ENCODE peak calls at places on chromosomes 7 and 10, in nine cellular contexts. One of them, this sample, is unnamed.

GRCh38 chr10:97498841-97499560 is at the start of gene UBTD1:
- DNase-seq in AG04450: no peak
- DNase-seq in GM23338: peak
- DNase-seq in WERI-Rb-1: peak
- DNase-seq in nephron progenitor cell: no peak
- DNase-seq in B cell: no peak
- DNase-seq in upper lobe of left lung: peak
- DNase-seq in AG09309: no peak
- DNase-seq in endothelial cell: peak
- DNase-seq in this sample: no peak

GRCh38 chr7:155306677-155307470 is 9.2 kb downstream of the INSIG1 start:
- DNase-seq in AG04450: no peak
- DNase-seq in GM23338: no peak
- DNase-seq in WERI-Rb-1: no peak
- DNase-seq in nephron progenitor cell: no peak
- DNase-seq in B cell: no peak
- DNase-seq in upper lobe of left lung: no peak
- DNase-seq in AG09309: no peak
- DNase-seq in endothelial cell: no peak
- DNase-seq in this sample: no peak

GRCh38 chr7:127819975-127820778 is 168.2 kb downstream of the SND1 start:
- DNase-seq in AG04450: no peak
- DNase-seq in GM23338: peak
- DNase-seq in WERI-Rb-1: no peak
- DNase-seq in nephron progenitor cell: no peak
- DNase-seq in B cell: no peak
- DNase-seq in upper lobe of left lung: no peak
- DNase-seq in AG09309: no peak
- DNase-seq in endothelial cell: no peak
- DNase-seq in this sample: no peak

GRCh38 chr7:156651472-156651871 is 10.9 kb downstream of the RNF32 start:
- DNase-seq in AG04450: no peak
- DNase-seq in GM23338: no peak
- DNase-seq in WERI-Rb-1: no peak
- DNase-seq in nephron progenitor cell: no peak
- DNase-seq in B cell: no peak
- DNase-seq in upper lobe of left lung: no peak
- DNase-seq in AG09309: no peak
- DNase-seq in endothelial cell: no peak
- DNase-seq in this sample: no peak

GRCh38 chr7:53315986-53316385 is 280.6 kb downstream of the POM121L12 start:
- DNase-seq in AG04450: no peak
- DNase-seq in GM23338: no peak
- DNase-seq in WERI-Rb-1: no peak
- DNase-seq in nephron progenitor cell: peak
- DNase-seq in B cell: no peak
- DNase-seq in upper lobe of left lung: no peak
- DNase-seq in AG09309: no peak
- DNase-seq in endothelial cell: no peak
- DNase-seq in this sample: no peak

GRCh38 chr10:59177862-59178235 is 1.4 kb downstream of the PHYHIPL start:
- DNase-seq in AG04450: no peak
- DNase-seq in GM23338: no peak
- DNase-seq in WERI-Rb-1: no peak
- DNase-seq in nephron progenitor cell: no peak
- DNase-seq in B cell: no peak
- DNase-seq in upper lobe of left lung: no peak
- DNase-seq in AG09309: no peak
- DNase-seq in endothelial cell: no peak
- DNase-seq in this sample: no peak

GRCh38 chr7:137681657-137682562 is 164.9 kb downstream of the DGKI start:
- DNase-seq in AG04450: peak
- DNase-seq in GM23338: no peak
- DNase-seq in WERI-Rb-1: no peak
- DNase-seq in nephron progenitor cell: no peak
- DNase-seq in B cell: no peak
- DNase-seq in upper lobe of left lung: no peak
- DNase-seq in AG09309: peak
- DNase-seq in endothelial cell: no peak
- DNase-seq in this sample: no peak

GRCh38 chr10:122164815-122165491 is 106.1 kb upstream of the BTBD16 start:
- DNase-seq in AG04450: no peak
- DNase-seq in GM23338: peak
- DNase-seq in WERI-Rb-1: no peak
- DNase-seq in nephron progenitor cell: no peak
- DNase-seq in B cell: no peak
- DNase-seq in upper lobe of left lung: no peak
- DNase-seq in AG09309: no peak
- DNase-seq in endothelial cell: no peak
- DNase-seq in this sample: no peak

GRCh38 chr10:5360318-5360915 is 4.3 kb upstream of the UCN3 start:
- DNase-seq in AG04450: no peak
- DNase-seq in GM23338: no peak
- DNase-seq in WERI-Rb-1: no peak
- DNase-seq in nephron progenitor cell: no peak
- DNase-seq in B cell: no peak
- DNase-seq in upper lobe of left lung: no peak
- DNase-seq in AG09309: no peak
- DNase-seq in endothelial cell: no peak
- DNase-seq in this sample: no peak

GRCh38 chr10:118629211-118629610 is 33.8 kb upstream of the PRLHR start:
- DNase-seq in AG04450: no peak
- DNase-seq in GM23338: no peak
- DNase-seq in WERI-Rb-1: no peak
- DNase-seq in nephron progenitor cell: no peak
- DNase-seq in B cell: no peak
- DNase-seq in upper lobe of left lung: no peak
- DNase-seq in AG09309: peak
- DNase-seq in endothelial cell: no peak
- DNase-seq in this sample: no peak

GRCh38 chr7:33412336-33412735 is 283.0 kb downstream of the BBS9 start:
- DNase-seq in AG04450: no peak
- DNase-seq in GM23338: no peak
- DNase-seq in WERI-Rb-1: no peak
- DNase-seq in nephron progenitor cell: no peak
- DNase-seq in B cell: no peak
- DNase-seq in upper lobe of left lung: no peak
- DNase-seq in AG09309: no peak
- DNase-seq in endothelial cell: no peak
- DNase-seq in this sample: no peak

GRCh38 chr10:8663131-8663530 is 608.6 kb downstream of the GATA3 start:
- DNase-seq in AG04450: no peak
- DNase-seq in GM23338: no peak
- DNase-seq in WERI-Rb-1: no peak
- DNase-seq in nephron progenitor cell: no peak
- DNase-seq in B cell: no peak
- DNase-seq in upper lobe of left lung: no peak
- DNase-seq in AG09309: no peak
- DNase-seq in endothelial cell: no peak
- DNase-seq in this sample: no peak

GRCh38 chr10:83869898-83870297 is 269.4 kb upstream of the GHITM start:
- DNase-seq in AG04450: no peak
- DNase-seq in GM23338: no peak
- DNase-seq in WERI-Rb-1: no peak
- DNase-seq in nephron progenitor cell: no peak
- DNase-seq in B cell: no peak
- DNase-seq in upper lobe of left lung: no peak
- DNase-seq in AG09309: no peak
- DNase-seq in endothelial cell: no peak
- DNase-seq in this sample: no peak

DNA sequence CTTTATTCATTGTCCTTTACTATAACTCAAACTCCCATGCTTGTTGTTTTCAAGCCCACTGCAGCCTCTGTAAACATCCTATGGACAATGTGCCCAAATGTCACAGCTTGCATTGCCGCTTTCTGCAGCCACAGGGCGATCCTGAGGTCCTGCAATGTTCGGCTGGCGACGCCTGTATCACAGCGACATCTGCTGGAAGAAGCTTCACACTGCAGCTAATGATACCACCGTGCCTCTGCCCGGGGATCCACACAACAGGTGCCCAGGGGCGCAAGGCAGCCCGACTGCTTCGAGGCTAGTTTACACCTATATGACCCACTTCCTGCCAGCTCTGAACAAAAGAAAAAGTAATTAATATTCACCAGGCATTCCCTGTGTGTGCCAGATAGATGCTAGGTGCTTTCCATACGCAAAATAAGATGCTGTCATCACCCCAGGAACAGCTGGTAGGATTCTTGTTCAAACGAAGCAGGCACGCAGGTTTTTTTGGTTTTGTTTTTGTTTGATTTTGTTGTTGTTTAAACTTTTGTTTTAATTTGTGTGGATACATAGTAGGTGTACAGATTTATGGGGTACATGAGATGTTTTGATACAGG is 267.7 kb upstream of the GHITM start:
- DNase-seq in AG04450: peak
- DNase-seq in GM23338: peak
- DNase-seq in WERI-Rb-1: peak
- DNase-seq in nephron progenitor cell: peak
- DNase-seq in B cell: peak
- DNase-seq in upper lobe of left lung: peak
- DNase-seq in AG09309: no peak
- DNase-seq in endothelial cell: peak
- DNase-seq in this sample: peak
- TF ChIP-seq CTCF in AG04450: peak
- TF ChIP-seq CTCF in GM23338: peak
- TF ChIP-seq CTCF in WERI-Rb-1: peak
- TF ChIP-seq CTCF in nephron progenitor cell: peak
- TF ChIP-seq CTCF in B cell: peak
- TF ChIP-seq CTCF in upper lobe of left lung: peak
- TF ChIP-seq CTCF in AG09309: peak
- TF ChIP-seq CTCF in endothelial cell: peak
- TF ChIP-seq CTCF in this sample: peak

DNA sequence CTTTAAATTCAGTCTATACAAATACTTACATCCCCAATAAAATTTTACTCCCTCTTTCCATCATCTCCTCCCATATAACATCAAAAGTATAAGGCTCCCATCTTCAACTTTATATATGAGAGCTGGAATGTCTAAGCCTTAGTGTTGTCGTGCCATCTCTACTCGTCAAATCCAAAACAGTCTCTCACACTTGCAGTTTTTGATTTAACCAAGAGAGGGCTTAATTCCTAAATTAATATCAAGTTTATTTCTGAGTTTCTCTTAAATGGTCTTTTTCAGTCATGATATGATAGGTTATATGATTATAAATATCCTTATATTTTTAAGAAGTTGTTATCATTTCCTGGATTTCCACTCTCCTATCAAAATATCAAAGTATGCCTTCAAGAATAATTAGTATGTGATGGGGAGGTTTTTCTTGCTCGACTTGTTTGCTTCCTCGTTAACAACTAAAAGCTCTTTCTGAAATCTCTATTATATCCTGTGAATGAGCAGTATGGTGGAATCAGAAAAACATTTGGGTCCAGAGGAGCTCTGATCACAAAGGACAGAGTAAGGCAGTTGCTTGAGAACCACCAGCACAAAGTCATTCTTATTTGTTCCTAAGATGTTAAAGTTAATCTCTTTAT is 12.5 kb upstream of the LIPK start:
- DNase-seq in AG04450: no peak
- DNase-seq in GM23338: peak
- DNase-seq in WERI-Rb-1: no peak
- DNase-seq in nephron progenitor cell: no peak
- DNase-seq in B cell: no peak
- DNase-seq in upper lobe of left lung: no peak
- DNase-seq in AG09309: no peak
- DNase-seq in endothelial cell: no peak
- DNase-seq in this sample: no peak
- TF ChIP-seq CTCF in AG04450: peak
- TF ChIP-seq CTCF in GM23338: no peak
- TF ChIP-seq CTCF in WERI-Rb-1: no peak
- TF ChIP-seq CTCF in nephron progenitor cell: no peak
- TF ChIP-seq CTCF in B cell: no peak
- TF ChIP-seq CTCF in upper lobe of left lung: no peak
- TF ChIP-seq CTCF in AG09309: peak
- TF ChIP-seq CTCF in endothelial cell: peak
- TF ChIP-seq CTCF in this sample: no peak

DNA sequence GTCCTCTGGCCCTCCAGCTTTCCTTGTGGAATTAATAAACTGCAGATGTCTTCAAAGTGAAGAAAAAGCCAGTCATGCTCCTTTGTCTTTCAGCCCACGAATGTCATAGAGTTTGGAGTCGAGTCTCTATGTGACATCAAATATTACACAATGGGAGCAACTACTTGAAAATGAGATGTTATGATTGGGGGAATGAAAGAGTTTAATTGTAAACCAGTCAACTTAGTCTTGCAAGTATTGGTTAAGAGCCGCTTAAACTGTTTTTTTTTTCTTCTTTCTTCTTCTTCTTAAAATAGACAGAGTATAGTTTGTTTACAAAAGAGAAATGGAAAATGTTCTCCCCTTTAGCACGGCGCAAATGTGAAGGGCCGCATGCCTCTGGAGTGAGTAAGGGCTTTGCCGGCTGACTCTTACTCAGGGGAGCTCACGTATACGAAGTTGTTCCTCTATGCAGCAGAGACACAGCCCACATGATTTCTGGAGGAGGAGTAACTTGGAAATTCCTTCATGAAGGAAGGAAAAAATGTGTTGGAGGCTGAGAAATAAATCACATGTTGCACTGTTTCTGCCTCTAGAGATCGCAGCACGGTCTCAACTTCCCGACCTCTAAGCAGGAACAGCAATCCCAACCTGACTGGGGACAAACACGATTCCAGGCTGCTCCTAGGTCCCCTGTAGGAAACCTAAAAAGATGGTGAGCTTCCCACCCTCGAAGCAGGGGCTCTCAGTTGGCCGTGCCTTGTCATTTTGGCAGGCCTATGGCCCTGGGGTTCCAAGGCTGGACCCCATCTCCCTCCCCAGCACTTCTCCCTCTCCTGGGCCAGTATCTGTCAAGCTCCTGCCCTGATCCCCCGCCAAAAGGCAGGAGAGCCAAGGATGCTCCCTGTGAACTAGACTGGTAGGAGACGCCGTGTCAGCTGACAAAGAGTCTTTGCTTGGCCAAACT is 44.9 kb downstream of the MYOF start:
- DNase-seq in AG04450: peak
- DNase-seq in GM23338: peak
- DNase-seq in WERI-Rb-1: no peak
- DNase-seq in nephron progenitor cell: peak
- DNase-seq in B cell: no peak
- DNase-seq in upper lobe of left lung: peak
- DNase-seq in AG09309: peak
- DNase-seq in endothelial cell: peak
- DNase-seq in this sample: no peak
- TF ChIP-seq CTCF in AG04450: no peak
- TF ChIP-seq CTCF in GM23338: no peak
- TF ChIP-seq CTCF in WERI-Rb-1: no peak
- TF ChIP-seq CTCF in nephron progenitor cell: no peak
- TF ChIP-seq CTCF in B cell: no peak
- TF ChIP-seq CTCF in upper lobe of left lung: no peak
- TF ChIP-seq CTCF in AG09309: no peak
- TF ChIP-seq CTCF in endothelial cell: no peak
- TF ChIP-seq CTCF in this sample: no peak

DNA sequence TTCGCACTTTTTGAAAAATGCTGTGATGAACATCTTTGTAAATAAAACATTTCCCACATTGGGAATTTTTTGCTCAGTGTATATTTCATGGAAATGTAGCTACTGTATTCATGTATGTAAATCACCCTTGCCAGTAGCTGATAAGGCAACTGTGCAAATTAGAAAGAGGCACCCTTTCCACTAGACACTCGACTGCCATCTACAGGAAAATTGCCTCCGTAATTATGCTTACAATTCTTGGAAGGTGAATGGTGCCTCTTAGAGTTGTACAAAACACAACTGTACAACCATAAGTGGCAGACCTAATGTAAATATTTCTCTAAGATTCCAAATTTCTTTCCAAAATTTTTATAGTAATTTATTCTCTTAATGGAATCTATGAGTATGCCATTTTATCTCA is 491.7 kb downstream of the CCSER2 start:
- DNase-seq in AG04450: no peak
- DNase-seq in GM23338: no peak
- DNase-seq in WERI-Rb-1: peak
- DNase-seq in nephron progenitor cell: no peak
- DNase-seq in B cell: no peak
- DNase-seq in upper lobe of left lung: no peak
- DNase-seq in AG09309: no peak
- DNase-seq in endothelial cell: no peak
- DNase-seq in this sample: no peak
- TF ChIP-seq CTCF in AG04450: no peak
- TF ChIP-seq CTCF in GM23338: no peak
- TF ChIP-seq CTCF in WERI-Rb-1: peak
- TF ChIP-seq CTCF in nephron progenitor cell: no peak
- TF ChIP-seq CTCF in B cell: no peak
- TF ChIP-seq CTCF in upper lobe of left lung: no peak
- TF ChIP-seq CTCF in AG09309: no peak
- TF ChIP-seq CTCF in endothelial cell: no peak
- TF ChIP-seq CTCF in this sample: no peak

This sample was measured in natural killer cell.